ENCODE peak calls at places on chromosomes 4 and X, in ten cellular contexts. E, T, K, L, D, X, H, W, S and Z are unnamed samples.

GRCh38 chr4:90126805-90127204 is 389 bp upstream of the CCSER1 start:
- DNase-seq in X (no peak), K (no peak), H (peak), D (no peak), S (no peak), E (no peak), T (no peak), W (no peak), L (no peak), Z (no peak)

GRCh38 chr4:7625073-7625472 is 190.3 kb upstream of the PSAPL1 start:
- DNase-seq in D (no peak), W (peak), T (no peak), S (no peak), L (no peak), K (no peak), X (no peak), E (no peak), H (no peak), Z (peak)

GRCh38 chr4:102871772-102872171 is 3.0 kb downstream of the CISD2 start:
- DNase-seq in L (no peak), H (no peak), E (no peak), S (no peak), D (no peak), X (no peak), T (no peak), W (no peak), K (no peak), Z (no peak)

GRCh38 chr4:42596918-42597317 is 60.0 kb downstream of the ATP8A1 start:
- DNase-seq in K (no peak), H (no peak), W (no peak), S (no peak), D (no peak), L (no peak), X (no peak), E (no peak), T (no peak), Z (no peak)

GRCh38 chrX:40192196-40192595 is 94.4 kb upstream of the BCOR start:
- DNase-seq in T (no peak), K (no peak), H (no peak), X (no peak), S (no peak), W (no peak), L (no peak), E (no peak), D (no peak), Z (no peak)

GRCh38 chr4:6308890-6309643 is 39.4 kb downstream of the WFS1 start:
- DNase-seq in T (no peak), D (no peak), E (no peak), W (no peak), S (no peak), X (no peak), K (peak), H (peak), L (no peak), Z (no peak)

GRCh38 chr4:6115342-6115741 is 85.0 kb downstream of the JAKMIP1 start:
- DNase-seq in E (no peak), D (no peak), W (no peak), T (no peak), X (no peak), H (no peak), S (no peak), L (no peak), K (no peak), Z (no peak)

GRCh38 chr4:2746891-2747695 is 9.0 kb downstream of the TNIP2 start:
- DNase-seq in K (no peak), E (no peak), X (no peak), D (no peak), W (no peak), L (no peak), S (no peak), T (no peak), H (no peak), Z (no peak)